ENCODE peak calls at places on chromosomes 2 and 18, in seven cellular contexts. C, D, X, M, G, K and Y are unnamed samples. For H3K4me1, the result is how much of the 10 kb centered on the place peaks cover.

GRCh38 chr2:119435148-119435952 is 3.7 kb downstream of the TMEM37 start:
- ATAC-seq in C (no peak), D (no peak), X (no peak), M (peak), G (no peak), K (no peak), Y (no peak)

GRCh38 chr2:767440-767839 is 90.2 kb upstream of the TMEM18 start:
- ATAC-seq in C (no peak), D (no peak), X (no peak), M (no peak), G (no peak), K (peak), Y (no peak)

GRCh38 chr2:62817995-62818713 is 112.6 kb downstream of the EHBP1 start:
- ATAC-seq in C (no peak), D (no peak), X (no peak), M (no peak), G (no peak), K (no peak), Y (no peak)

GRCh38 chr2:151878655-151879563 is 50.7 kb upstream of the ARL5A start:
- ATAC-seq in C (no peak), D (peak), X (no peak), M (peak), G (peak), K (no peak), Y (peak)

GRCh38 chr18:48696218-48696617 is 157.4 kb downstream of the CTIF start:
- ATAC-seq in C (no peak), D (no peak), X (no peak), M (no peak), G (no peak), K (no peak), Y (no peak)

GRCh38 chr2:1081411-1082225 is 131.0 kb downstream of the SNTG2 start:
- ATAC-seq in C (no peak), D (no peak), X (no peak), M (peak), G (peak), K (no peak), Y (no peak)

GRCh38 chr2:218807626-218808025 is 24.0 kb downstream of the PRKAG3 start:
- ATAC-seq in C (no peak), D (no peak), X (no peak), M (no peak), G (no peak), K (no peak), Y (no peak)

GRCh38 chr2:182618672-182619079 is 97.4 kb upstream of the DNAJC10 start:
- ATAC-seq in C (no peak), D (no peak), X (no peak), M (no peak), G (peak), K (no peak), Y (no peak)

GRCh38 chr2:219772697-219773096 is 145.3 kb downstream of the SLC4A3 start:
- ATAC-seq in C (no peak), D (no peak), X (no peak), M (no peak), G (no peak), K (no peak), Y (no peak)

GRCh38 chr2:45173513-45173912 is 164.3 kb upstream of the SIX2 start:
- ATAC-seq in C (peak), D (peak), X (peak), M (no peak), G (peak), K (no peak), Y (peak)

GRCh38 chr2:196915512-196916189 is 10.9 kb downstream of the PGAP1 start:
- ATAC-seq in C (no peak), D (no peak), X (no peak), M (no peak), G (no peak), K (no peak), Y (no peak)

GRCh38 chr2:39780825-39781600 is 2.0 kb upstream of the THUMPD2 start:
- ATAC-seq in C (no peak), D (no peak), X (peak), M (no peak), G (no peak), K (peak), Y (no peak)

GRCh38 chr2:174485763-174486613 is 841 bp downstream of the GPR155 start:
- ATAC-seq in C (peak), D (no peak), X (peak), M (peak), G (peak), K (peak), Y (peak)

GRCh38 chr2:153059338-153060052 is 341.1 kb downstream of the ARL6IP6 start:
- ATAC-seq in C (no peak), D (peak), X (peak), M (no peak), G (no peak), K (no peak), Y (no peak)

GRCh38 chr2:181616715-181617114 is 40.2 kb downstream of the CERKL start:
- ATAC-seq in C (no peak), D (no peak), X (no peak), M (no peak), G (no peak), K (no peak), Y (no peak)

GRCh38 chr2:170354855-170355649 is 177.1 kb downstream of the MYO3B start:
- ATAC-seq in C (no peak), D (no peak), X (no peak), M (no peak), G (no peak), K (no peak), Y (no peak)

GRCh38 chr2:111057721-111058120 is 63.0 kb upstream of the BCL2L11 start:
- ATAC-seq in C (no peak), D (no peak), X (no peak), M (no peak), G (no peak), K (no peak), Y (no peak)

GRCh38 chr2:36993841-36994620 is 27.7 kb upstream of the STRN start:
- ATAC-seq in C (no peak), D (no peak), X (no peak), M (no peak), G (no peak), K (no peak), Y (no peak)

GRCh38 chr2:151614606-151615306 is 119.5 kb downstream of the NEB start:
- ATAC-seq in C (no peak), D (no peak), X (no peak), M (no peak), G (peak), K (peak), Y (no peak)

GRCh38 chr2:86249843-86250402 is 50.7 kb downstream of the MRPL35 start:
- ATAC-seq in C (peak), D (no peak), X (peak), M (no peak), G (peak), K (peak), Y (peak)

GRCh38 chr18:51076503-51076902 is 46.5 kb downstream of the SMAD4 start:
- ATAC-seq in C (no peak), D (no peak), X (no peak), M (no peak), G (no peak), K (no peak), Y (no peak)

GRCh38 chr2:189153608-189154007 is 26.0 kb downstream of the COL5A2 start:
- ATAC-seq in C (no peak), D (no peak), X (peak), M (no peak), G (peak), K (no peak), Y (no peak)

GRCh38 chr2:159186462-159186861 is 100.0 kb downstream of the WDSUB1 start:
- ATAC-seq in C (no peak), D (no peak), X (no peak), M (no peak), G (no peak), K (no peak), Y (no peak)

GRCh38 chr2:86003967-86004366 is 101.7 kb downstream of the POLR1A start:
- ATAC-seq in C (no peak), D (peak), X (peak), M (no peak), G (no peak), K (peak), Y (no peak)

GRCh38 chr2:196230460-196230859 is 59.1 kb upstream of the STK17B start:
- ATAC-seq in C (no peak), D (no peak), X (no peak), M (peak), G (no peak), K (no peak), Y (no peak)

GRCh38 chr18:24570716-24571115 is 110.3 kb downstream of the HRH4 start:
- ATAC-seq in C (peak), D (no peak), X (no peak), M (no peak), G (peak), K (no peak), Y (peak)

GRCh38 chr2:235105821-235106359 is 154.1 kb downstream of the SH3BP4 start:
- ATAC-seq in C (no peak), D (no peak), X (no peak), M (peak), G (no peak), K (no peak), Y (no peak)

GRCh38 chr18:60176271-60176670 is 196.3 kb downstream of the MC4R start:
- ATAC-seq in C (no peak), D (no peak), X (no peak), M (no peak), G (no peak), K (no peak), Y (no peak)

GRCh38 chr2:220188031-220188430 is 560.6 kb downstream of the SLC4A3 start:
- ATAC-seq in C (no peak), D (no peak), X (peak), M (no peak), G (no peak), K (no peak), Y (no peak)

GRCh38 chr18:3541549-3542386 is 91.8 kb downstream of the TGIF1 start:
- ATAC-seq in C (no peak), D (peak), X (no peak), M (no peak), G (no peak), K (peak), Y (no peak)

GRCh38 chr18:50879302-50880107 is 587 bp downstream of the ME2 start:
- ATAC-seq in C (peak), D (peak), X (peak), M (peak), G (peak), K (peak), Y (peak)

GRCh38 chr2:219159771-219160185 is 837 bp downstream of the NHEJ1 start:
- ATAC-seq in C (no peak), D (no peak), X (peak), M (no peak), G (no peak), K (peak), Y (no peak)

GRCh38 chr2:127721978-127722355 is 20.7 kb downstream of the SFT2D3 start:
- ATAC-seq in C (no peak), D (no peak), X (no peak), M (no peak), G (peak), K (no peak), Y (no peak)

GRCh38 chr2:150417278-150417677 is 70.2 kb downstream of the RND3 start:
- ATAC-seq in C (no peak), D (no peak), X (no peak), M (no peak), G (no peak), K (no peak), Y (no peak)

DNA sequence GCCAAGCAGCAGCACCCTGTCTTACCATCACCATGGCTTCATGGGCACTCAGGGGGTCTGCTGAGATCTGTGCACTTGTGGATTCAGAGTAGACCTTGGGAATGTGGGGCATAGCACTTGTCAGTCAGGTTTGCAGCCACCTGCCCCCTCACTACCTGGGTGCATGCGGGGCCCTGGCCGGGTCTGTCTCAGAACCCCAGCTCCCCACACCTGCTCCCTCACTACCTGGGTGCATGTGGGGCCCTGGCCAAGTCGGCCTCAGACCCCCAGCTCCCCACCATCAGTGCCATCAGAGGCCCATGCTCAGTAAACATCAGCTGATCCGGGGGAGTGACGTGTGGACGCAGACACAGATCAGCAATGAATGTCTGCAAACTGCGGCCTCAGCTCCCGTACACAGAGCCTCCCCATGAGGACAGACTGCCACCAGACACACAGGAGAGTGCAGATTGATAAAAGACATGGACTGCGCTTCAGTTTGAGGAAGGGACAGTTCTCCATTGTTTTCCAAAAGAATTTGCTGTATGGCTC is 205.1 kb downstream of the GLI2 start:
- ATAC-seq in C (no peak), D (no peak), X (no peak), M (no peak), G (no peak), K (peak), Y (no peak)
- H3K4me1 ChIP-seq in C (under half), D (under half), X (half or more), M (under half), G (under half), K (under half), Y (under half)

DNA sequence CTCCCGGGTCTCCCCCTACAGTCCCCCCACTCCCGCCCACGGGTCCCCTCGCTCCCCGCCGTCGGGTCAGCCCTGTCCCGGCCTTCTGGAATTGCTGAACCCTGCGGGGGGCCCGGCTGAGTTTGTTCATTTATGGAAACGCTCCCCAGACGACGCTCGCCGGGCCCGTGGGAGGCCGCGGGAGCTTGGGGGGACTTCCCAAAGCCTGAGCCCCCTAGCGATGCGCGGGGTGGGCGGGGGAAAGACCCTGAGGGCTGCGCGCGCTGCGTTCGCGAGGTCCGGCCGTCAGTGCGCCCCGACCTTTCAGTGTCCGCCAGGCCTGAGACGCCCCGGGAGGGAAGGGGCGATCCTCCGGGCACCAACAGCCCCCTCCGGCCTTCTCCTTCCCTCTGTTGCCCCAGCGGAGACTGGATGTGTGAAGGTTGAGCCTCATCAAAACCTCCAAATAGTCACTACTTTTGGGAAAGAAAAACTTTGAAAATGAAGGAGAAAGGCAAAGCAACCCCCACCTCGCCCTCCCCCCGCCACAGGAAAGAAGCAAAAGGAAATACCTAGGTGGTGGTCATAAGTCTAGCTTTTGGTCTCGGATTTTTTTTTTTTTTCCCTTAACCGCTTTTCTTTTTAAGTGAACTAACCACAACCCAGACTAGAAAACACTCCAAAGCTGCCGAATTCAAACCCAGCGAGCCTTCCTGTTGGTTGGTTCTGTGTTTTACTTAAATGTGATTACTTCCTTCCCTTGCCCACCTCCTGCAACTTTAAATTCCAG is 509 bp upstream of the CYS1 start:
- ATAC-seq in C (no peak), D (no peak), X (no peak), M (no peak), G (peak), K (no peak), Y (peak)
- TF ChIP-seq POLR2A in C (no peak), D (no peak), X (no peak), M (no peak), G (no peak), K (no peak), Y (no peak)

GRCh38 chr2:96864343-96865091 is 5.4 kb downstream of the SEMA4C start:
- ATAC-seq in C (no peak), D (no peak), X (no peak), M (no peak), G (peak), K (no peak), Y (no peak)

GRCh38 chr2:96866986-96867755 is 2.7 kb downstream of the SEMA4C start:
- ATAC-seq in C (no peak), D (no peak), X (no peak), M (no peak), G (no peak), K (no peak), Y (no peak)

GRCh38 chr2:96866586-96866985 is 3.3 kb downstream of the SEMA4C start:
- ATAC-seq in C (no peak), D (no peak), X (no peak), M (no peak), G (no peak), K (no peak), Y (no peak)

GRCh38 chr2:96865654-96866053 is 4.2 kb downstream of the SEMA4C start:
- ATAC-seq in C (no peak), D (no peak), X (no peak), M (no peak), G (no peak), K (no peak), Y (no peak)

GRCh38 chr2:96866149-96866548 is 3.7 kb downstream of the SEMA4C start:
- ATAC-seq in C (no peak), D (no peak), X (no peak), M (no peak), G (no peak), K (no peak), Y (no peak)
- H3K4me1 ChIP-seq in C (under half), D (under half), X (under half), M (half or more), G (under half), K (half or more), Y (under half)

DNA sequence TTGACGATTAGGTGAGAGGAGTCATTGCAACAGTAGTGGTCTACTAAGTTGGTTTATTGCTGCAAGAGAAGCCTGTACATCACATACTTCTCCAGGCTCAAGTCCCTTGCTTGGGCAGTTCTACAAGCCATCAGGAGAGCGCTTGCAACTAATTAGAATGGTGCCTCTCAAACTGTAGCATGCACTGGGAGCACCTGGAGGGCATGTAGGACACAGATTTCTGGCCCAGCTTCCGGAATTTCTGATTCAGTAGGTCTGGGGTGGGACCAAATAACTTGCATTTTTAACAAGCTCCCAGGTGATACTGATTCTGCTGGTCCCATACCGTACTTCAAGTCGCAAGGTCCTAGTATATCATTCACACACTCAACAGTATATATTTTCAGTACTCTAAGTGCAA is 34.5 kb upstream of the CCDC88A start:
- ATAC-seq in C (no peak), D (no peak), X (no peak), M (no peak), G (peak), K (peak), Y (no peak)
- TF ChIP-seq POLR2A in C (no peak), D (no peak), X (no peak), M (no peak), G (no peak), K (no peak), Y (no peak)

GRCh38 chr18:45231606-45232005 is 383.7 kb upstream of the SLC14A2 start:
- ATAC-seq in C (no peak), D (no peak), X (no peak), M (no peak), G (no peak), K (no peak), Y (no peak)

GRCh38 chr18:45237639-45238038 is 377.6 kb upstream of the SLC14A2 start:
- ATAC-seq in C (no peak), D (no peak), X (no peak), M (no peak), G (no peak), K (no peak), Y (no peak)

GRCh38 chr18:45228989-45229388 is 386.3 kb upstream of the SLC14A2 start:
- ATAC-seq in C (no peak), D (no peak), X (no peak), M (no peak), G (no peak), K (no peak), Y (no peak)

GRCh38 chr18:45227004-45227403 is 388.3 kb upstream of the SLC14A2 start:
- ATAC-seq in C (no peak), D (no peak), X (no peak), M (no peak), G (no peak), K (no peak), Y (no peak)

DNA sequence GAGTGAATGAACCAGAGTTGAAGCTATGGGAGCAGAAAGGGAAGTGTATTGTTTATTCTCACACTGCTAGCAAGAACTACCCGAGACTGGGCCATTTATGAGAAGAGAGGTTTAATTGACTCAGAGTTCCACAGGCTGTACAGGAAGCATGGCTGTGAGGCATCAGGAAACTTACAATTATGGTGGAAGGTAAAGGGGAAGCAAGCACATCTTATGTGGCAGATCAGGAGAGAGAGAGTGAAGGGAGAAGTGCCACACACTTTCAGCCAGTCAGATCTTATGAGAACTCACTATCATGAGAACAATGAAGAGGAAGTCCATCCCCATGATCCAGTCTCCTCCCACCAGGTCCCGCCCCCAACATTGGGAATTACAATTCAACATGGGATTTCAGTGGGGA is 383.2 kb upstream of the SLC14A2 start:
- ATAC-seq in C (no peak), D (no peak), X (no peak), M (no peak), G (no peak), K (no peak), Y (no peak)
- H3K4me1 ChIP-seq in C (under half), D (under half), X (under half), M (under half), G (under half), K (under half), Y (under half)

DNA sequence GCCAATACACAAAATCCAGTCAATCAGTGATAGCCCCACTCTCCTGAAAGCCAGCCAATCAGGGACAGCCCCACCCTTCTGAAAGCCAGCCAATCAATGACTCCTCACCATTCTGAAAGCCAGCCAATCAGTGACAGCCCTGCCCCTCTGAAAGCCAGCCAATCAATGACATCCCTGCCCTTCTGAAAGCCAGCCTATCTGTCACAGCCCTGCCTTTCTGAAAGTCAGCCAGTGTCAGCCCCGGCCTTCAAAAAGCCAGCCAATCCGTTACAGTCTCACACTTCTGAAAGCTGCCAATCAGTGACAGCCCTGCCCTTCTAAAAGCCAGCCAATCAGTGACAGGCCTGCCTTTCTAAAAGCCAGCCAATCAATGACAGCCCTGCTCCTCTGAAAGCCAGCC is 95.9 kb upstream of the HDAC4 start:
- ATAC-seq in C (no peak), D (peak), X (no peak), M (no peak), G (no peak), K (peak), Y (no peak)
- TF ChIP-seq POLR2A in C (no peak), D (no peak), X (no peak), M (no peak), G (no peak), K (no peak), Y (no peak)